ENCODE peak calls at places on chromosomes 7 and 10, in nine cellular contexts. Z is thyroid gland, C is esophagus squamous epithelium, J is IMR-90, D is NB4, S is adrenal gland, P is Peyer's patch, T is sigmoid colon, N is ovary. O is an unnamed sample.

GRCh38 chr7:43590862-43591550 is 8.1 kb downstream of the STK17A start:
- DNase-seq in T (no peak), J (no peak), S (no peak), C (no peak), N (no peak), Z (no peak), D (no peak), P (no peak), O (no peak)

GRCh38 chr7:148854975-148855374 is 29.1 kb downstream of the EZH2 start:
- DNase-seq in S (no peak), C (no peak), T (no peak), J (no peak), P (no peak), D (no peak), N (no peak), Z (no peak), O (no peak)

GRCh38 chr7:44678468-44679179 is 70.0 kb upstream of the ZMIZ2 start:
- DNase-seq in Z (no peak), C (no peak), S (peak; percentile 88), J (peak; percentile 86), N (no peak), D (peak; percentile 66), T (no peak), P (peak; percentile 43), O (peak; percentile 76)

GRCh38 chr10:60809157-60809556 is 30.9 kb downstream of the CDK1 start:
- DNase-seq in J (peak; percentile 75), P (no peak), C (no peak), S (peak; percentile 23), D (peak; percentile 87), Z (no peak), N (no peak), T (no peak), O (no peak)

GRCh38 chr7:131234719-131235488 is 92.8 kb upstream of the MKLN1 start:
- DNase-seq in C (no peak), P (no peak), T (no peak), Z (no peak), D (no peak), J (peak; percentile 13), S (no peak), N (no peak), O (no peak)

GRCh38 chr10:30691601-30692015 is 62.1 kb upstream of the LYZL2 start:
- DNase-seq in P (no peak), T (no peak), N (no peak), D (no peak), Z (no peak), J (no peak), S (no peak), C (no peak), O (no peak)

GRCh38 chr10:103265712-103266329 is 11.1 kb upstream of the INA start:
- DNase-seq in P (peak; percentile 54), D (peak; percentile 76), N (peak; percentile 66), C (no peak), Z (peak; percentile 62), S (peak; percentile 80), T (no peak), J (peak; percentile 82), O (peak; percentile 34)

GRCh38 chr7:5523052-5523711 is 99.5 kb upstream of the TNRC18 start:
- DNase-seq in J (peak; percentile 54), T (peak; percentile 86), Z (no peak), N (no peak), C (no peak), S (no peak), D (peak; percentile 49), P (no peak), O (no peak)

GRCh38 chr7:158908552-158908951 is 52.2 kb downstream of the DYNC2I1 start:
- DNase-seq in S (no peak), J (no peak), P (no peak), C (no peak), Z (no peak), N (no peak), D (no peak), T (no peak), O (no peak)

GRCh38 chr10:14889318-14889717 is 10.7 kb downstream of the SUV39H2 start:
- DNase-seq in S (no peak), N (no peak), P (no peak), Z (no peak), D (peak; percentile 9), T (no peak), C (no peak), J (no peak), O (no peak)

GRCh38 chr7:94697671-94697994 is 41.7 kb upstream of the SGCE start:
- DNase-seq in T (no peak), S (no peak), D (no peak), N (no peak), J (no peak), C (no peak), P (no peak), Z (no peak), O (no peak)

GRCh38 chr7:79176859-79177477 is 276.5 kb downstream of the MAGI2 start:
- DNase-seq in C (no peak), J (peak; percentile 68), Z (no peak), S (peak; percentile 29), P (no peak), N (no peak), T (no peak), D (peak; percentile 61), O (no peak)

GRCh38 chr10:21505711-21506278 is 19.7 kb downstream of the SKIDA1 start:
- DNase-seq in J (no peak), T (no peak), N (no peak), P (no peak), Z (no peak), S (no peak), D (no peak), C (no peak), O (no peak)
- TF ChIP-seq POLR2A in J (no peak), T (no peak), N (no peak), P (no peak), Z (no peak), S (no peak), D (no peak), C (no peak), O (no peak)

DNA sequence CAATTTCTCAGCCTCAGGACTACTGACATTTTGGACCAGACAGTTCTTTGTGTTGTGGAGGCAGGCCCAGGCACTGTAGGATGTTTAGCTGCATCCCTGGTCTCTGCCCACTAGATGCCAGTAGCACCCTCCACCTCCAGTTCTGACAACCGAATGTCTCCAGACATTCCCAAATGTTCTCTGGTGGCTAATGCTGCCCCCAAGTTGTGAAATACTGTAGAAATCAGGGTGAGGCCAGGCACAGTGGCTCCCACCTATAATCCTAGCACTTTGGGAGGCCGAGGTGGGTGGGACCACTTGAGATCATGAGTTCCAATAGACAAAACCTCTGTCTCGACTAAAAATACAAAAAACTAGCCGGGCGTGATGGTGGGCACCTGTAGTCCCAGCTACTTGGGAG is 18.2 kb downstream of the HNRNPF start:
- DNase-seq in N (peak; percentile 31), C (no peak), S (peak; percentile 62), T (peak; percentile 52), P (no peak), D (no peak), Z (no peak), J (peak; percentile 49), O (no peak)
- TF ChIP-seq CTCF in N (no peak), C (no peak), S (peak; percentile 61), T (peak; percentile 11), P (no peak), D (peak; percentile 31), Z (peak; percentile 26), J (peak; percentile 60), O (no peak)

DNA sequence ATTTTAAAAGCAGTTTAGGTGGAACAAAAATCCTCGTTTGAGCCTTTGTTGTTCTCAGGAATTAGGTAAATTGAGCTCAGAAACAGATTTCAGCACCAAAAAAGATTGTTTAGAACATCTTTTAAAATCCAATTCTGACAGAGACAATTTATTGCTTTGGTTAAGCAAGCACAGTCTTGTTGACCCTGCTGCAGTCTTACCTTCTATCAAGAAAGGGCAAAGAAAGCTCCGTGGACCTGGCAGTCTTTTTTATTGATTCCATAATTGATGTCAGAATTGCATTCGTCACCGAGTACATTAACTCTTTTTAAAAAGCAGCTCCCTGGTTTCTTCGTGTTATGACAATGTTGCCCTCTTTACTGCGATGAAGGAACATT is 334.8 kb downstream of the FGFR2 start:
- DNase-seq in J (no peak), Z (no peak), C (no peak), P (no peak), N (no peak), S (no peak), T (no peak), D (no peak), O (no peak)
- TF ChIP-seq POLR2A in J (no peak), Z (no peak), C (no peak), P (no peak), N (no peak), S (no peak), T (no peak), D (no peak), O (no peak)

DNA sequence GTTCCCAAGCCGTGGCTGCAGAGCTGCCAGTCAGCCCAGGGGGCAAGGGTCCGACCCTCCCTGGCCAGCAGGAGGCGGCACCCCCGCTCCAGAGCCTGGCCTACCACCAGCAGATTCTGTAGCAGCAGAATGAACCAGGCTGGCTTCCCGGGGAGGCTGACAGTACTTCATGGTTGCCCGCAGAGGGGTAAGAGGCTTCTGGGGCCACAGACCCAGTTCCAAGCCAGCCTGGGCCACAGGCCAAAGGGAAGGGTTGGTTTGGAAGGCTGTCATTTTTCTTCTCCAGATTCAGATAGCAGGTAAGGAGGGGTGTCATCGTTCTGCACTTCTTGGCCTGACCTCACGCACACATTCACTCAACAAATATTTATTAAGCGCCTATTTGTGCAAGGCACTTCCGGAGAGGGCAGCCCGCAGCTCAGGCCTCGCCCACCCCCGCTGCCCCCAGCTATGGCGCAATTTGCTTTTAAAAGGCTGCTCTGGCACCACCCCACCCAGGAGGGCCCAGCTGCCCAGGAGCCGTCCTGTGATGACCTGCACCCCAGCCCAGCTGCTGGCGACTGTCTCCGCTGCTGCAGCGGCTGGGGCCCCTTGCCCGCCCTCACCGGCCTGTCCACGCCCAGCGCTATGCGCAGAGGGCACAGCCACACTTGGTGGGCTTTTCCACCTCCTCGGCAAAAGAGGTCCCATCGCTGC is 168.5 kb downstream of the LCOR start:
- DNase-seq in N (no peak), J (no peak), T (no peak), S (no peak), C (no peak), Z (no peak), D (no peak), P (peak; percentile 74), O (no peak)
- TF ChIP-seq CTCF in N (no peak), J (no peak), T (no peak), S (no peak), C (no peak), Z (no peak), D (peak; percentile 3), P (no peak), O (no peak)

O was measured in lower leg skin.